ENCODE peak calls at places on chromosomes 5 and 9, in five cellular contexts. M is cardiac muscle cell, U is coronary artery, G is MM.1S, H is mammary epithelial cell. L is an unnamed sample.

GRCh38 chr9:125763373-125763772 is 16.2 kb downstream of the PBX3 start:
- DNase-seq in M (peak), U (no peak), G (no peak), H (peak), L (no peak)

GRCh38 chr5:169631360-169631759 is 5.7 kb upstream of the DOCK2 start:
- DNase-seq in G (no peak), U (no peak), M (no peak), H (no peak), L (no peak)

GRCh38 chr9:83059417-83059816 is 3.5 kb downstream of the RASEF start:
- DNase-seq in H (peak), U (no peak), G (no peak), M (no peak), L (no peak)

GRCh38 chr9:18438300-18438925 is 35.5 kb upstream of the ADAMTSL1 start:
- DNase-seq in M (peak), H (no peak), U (peak), G (no peak), L (no peak)

GRCh38 chr5:7659420-7659819 is 191.5 kb downstream of the CFAP90 start:
- DNase-seq in H (no peak), U (no peak), M (no peak), G (no peak), L (no peak)

GRCh38 chr9:129720865-129721545 is 31.8 kb downstream of the PTGES start:
- DNase-seq in M (no peak), U (no peak), H (no peak), G (no peak), L (no peak)

GRCh38 chr5:157020508-157021213 is 38.3 kb downstream of the HAVCR1 start:
- DNase-seq in H (no peak), M (peak), G (no peak), U (no peak), L (peak)

GRCh38 chr9:109351032-109351431 is 30.2 kb upstream of the EPB41L4B start:
- DNase-seq in U (no peak), G (no peak), M (no peak), H (no peak), L (peak)

GRCh38 chr9:77981332-77981731 is 50.3 kb downstream of the GNAQ start:
- DNase-seq in M (peak), H (peak), G (peak), U (no peak), L (peak)

GRCh38 chr9:95649801-95650213 is 133.0 kb upstream of the PTCH1 start:
- DNase-seq in M (no peak), H (no peak), U (no peak), G (no peak), L (no peak)
- H3K4me3 ChIP-seq in M (no peak), H (no peak), U (no peak), G (no peak), L (no peak)

DNA sequence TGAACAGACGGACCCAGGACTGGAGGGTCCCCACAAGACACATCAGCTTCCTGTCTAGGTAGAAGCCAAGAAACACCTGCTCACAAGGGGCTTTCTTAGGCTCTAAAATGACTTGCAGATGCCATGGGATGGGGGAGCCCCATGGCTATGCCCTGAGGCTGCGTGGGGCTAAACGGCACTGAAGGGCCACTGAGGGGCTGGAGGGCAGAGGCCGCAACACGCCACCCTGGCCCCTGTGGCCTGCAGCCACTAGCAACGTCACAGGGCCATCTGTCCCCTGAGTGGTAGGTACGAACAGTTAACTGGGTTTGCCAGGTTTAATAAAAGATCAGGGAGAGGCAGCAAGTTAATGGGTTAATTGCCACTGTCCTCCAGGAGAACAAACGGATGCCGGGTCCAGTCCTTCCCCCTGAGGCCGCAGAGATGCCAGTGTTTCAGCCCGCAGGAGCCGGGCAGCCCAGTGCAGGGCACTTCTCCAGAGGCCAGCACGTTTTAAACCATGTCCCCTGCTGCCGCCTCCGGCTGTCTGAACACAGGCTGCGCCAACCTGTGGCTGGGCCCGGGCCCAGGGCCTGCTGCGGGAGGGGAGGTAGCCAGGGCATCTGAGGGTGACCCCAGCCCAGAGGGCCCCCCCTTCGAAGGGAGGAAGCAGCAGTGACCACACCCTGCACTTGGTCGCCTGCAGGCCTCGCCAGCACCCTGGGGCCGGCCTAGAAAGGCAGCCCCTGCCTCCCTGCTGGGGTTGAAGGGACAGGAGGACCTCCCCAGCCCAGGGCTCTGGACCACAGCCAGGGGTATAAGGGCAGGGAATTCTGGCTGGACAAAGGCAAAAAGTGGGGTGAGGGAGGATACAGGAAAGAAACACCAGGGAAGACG is 227.4 kb downstream of the FANCC start:
- DNase-seq in M (no peak), H (no peak), U (no peak), G (no peak), L (no peak)
- TF ChIP-seq CTCF in M (no peak), H (no peak), U (no peak), G (no peak), L (no peak)

DNA sequence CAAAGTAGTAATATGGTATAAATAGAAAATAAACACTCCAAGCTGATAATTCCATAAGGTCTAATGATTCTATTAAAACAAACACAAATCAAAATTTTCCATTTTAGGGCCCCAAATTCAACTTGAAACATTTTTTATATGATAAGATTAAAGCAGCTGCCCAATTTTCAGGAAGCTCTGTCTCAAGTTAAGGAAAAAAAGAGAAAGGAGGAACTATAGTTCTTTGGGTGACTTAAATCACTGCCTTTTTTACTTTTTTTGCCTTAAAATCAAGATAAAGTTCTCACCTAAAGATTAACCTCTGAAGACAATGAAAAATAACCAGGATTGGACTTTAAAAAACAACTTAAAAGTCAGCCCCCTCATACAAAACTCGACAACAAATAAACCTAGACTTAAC is 76.0 kb upstream of the IFNE start:
- DNase-seq in H (no peak), U (no peak), G (no peak), M (no peak), L (no peak)
- H3K4me3 ChIP-seq in H (peak), U (no peak), G (no peak), M (peak), L (no peak)

GRCh38 chr5:912356-913091 is 19.8 kb downstream of the TRIP13 start:
- DNase-seq in M (no peak), U (no peak), G (no peak), H (peak), L (no peak)
- TF ChIP-seq CTCF in M (peak), U (no peak), G (peak), H (peak), L (no peak)

GRCh38 chr5:57693488-57694305 is 211.1 kb upstream of the ACTBL2 start:
- DNase-seq in M (no peak), G (no peak), H (peak), U (no peak), L (no peak)
- H3K4me3 ChIP-seq in M (no peak), G (no peak), H (peak), U (no peak), L (no peak)

DNA sequence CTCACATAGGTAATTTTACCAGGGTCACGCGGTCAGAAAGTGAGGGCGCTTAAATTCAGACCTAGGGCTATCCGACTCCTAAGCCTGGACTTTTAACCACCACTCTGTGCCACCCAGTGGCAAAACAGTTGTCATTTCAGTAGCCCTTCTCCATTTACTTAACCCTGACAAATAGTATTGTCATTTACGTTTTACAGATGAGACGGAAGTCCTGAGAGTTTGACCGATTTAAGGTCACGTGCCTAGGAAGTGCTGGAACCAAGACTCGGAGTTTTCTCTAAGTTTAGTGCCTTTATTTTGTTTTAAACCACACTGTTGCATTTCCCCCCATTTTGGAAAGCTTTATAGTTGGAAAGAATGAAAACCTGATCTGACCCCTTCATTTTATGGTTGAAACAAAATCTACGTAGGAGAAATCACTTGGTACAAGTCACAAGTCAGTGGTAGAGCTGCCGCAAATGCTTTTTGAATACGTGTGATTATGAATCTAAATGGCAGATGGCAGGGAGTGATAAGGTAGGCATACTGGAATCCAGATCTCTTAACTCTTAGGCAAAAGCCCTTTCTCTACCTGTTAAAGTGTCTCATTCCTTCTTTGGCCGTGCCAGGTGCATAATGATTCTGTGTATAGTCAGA is 701 bp downstream of the MRRF start:
- DNase-seq in U (no peak), H (peak), G (peak), M (no peak), L (peak)
- TF ChIP-seq CTCF in U (no peak), H (no peak), G (peak), M (no peak), L (no peak)

GRCh38 chr9:121744002-121744686 is 92.7 kb downstream of the DAB2IP start:
- DNase-seq in G (no peak), M (peak), U (no peak), H (peak), L (peak)

GRCh38 chr9:121743441-121744001 is 92.1 kb downstream of the DAB2IP start:
- DNase-seq in U (peak), G (no peak), H (peak), M (peak), L (no peak)

GRCh38 chr9:121744687-121745395 is 93.4 kb downstream of the DAB2IP start:
- DNase-seq in U (no peak), G (no peak), H (peak), M (peak), L (no peak)

GRCh38 chr9:121741198-121741918 is 89.9 kb downstream of the DAB2IP start:
- DNase-seq in H (peak), G (no peak), M (peak), U (no peak), L (peak)

DNA sequence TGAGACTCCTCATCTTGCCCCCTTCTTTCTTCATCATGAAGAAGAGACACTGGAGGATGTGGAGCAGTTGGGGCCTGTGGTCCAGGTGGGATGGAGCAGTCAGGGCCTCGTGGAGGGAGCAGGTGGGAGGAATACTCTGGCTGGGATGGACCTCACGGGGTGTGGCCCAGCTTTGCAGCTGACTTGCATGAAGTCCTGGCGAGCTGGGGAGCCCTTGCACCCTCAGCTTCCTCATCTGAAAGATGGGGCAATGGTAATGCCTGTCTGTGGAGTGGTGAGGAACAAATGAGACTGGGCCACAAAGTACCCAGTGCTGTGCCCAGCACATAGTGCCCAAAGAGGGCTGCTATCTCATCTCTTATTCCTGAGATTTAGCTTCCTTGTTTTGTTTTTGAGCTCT is 91.5 kb downstream of the DAB2IP start:
- DNase-seq in U (no peak), H (no peak), M (no peak), G (no peak), L (no peak)
- H3K4me3 ChIP-seq in U (peak), H (no peak), M (no peak), G (no peak), L (no peak)

GRCh38 chr5:124725622-124726258 is 20.7 kb downstream of the ZNF608 start:
- DNase-seq in H (no peak), U (no peak), M (no peak), G (no peak), L (no peak)

GRCh38 chr5:124724357-124725039 is 21.9 kb downstream of the ZNF608 start:
- DNase-seq in U (no peak), H (no peak), M (no peak), G (no peak), L (peak)

GRCh38 chr5:124726631-124727362 is 19.6 kb downstream of the ZNF608 start:
- DNase-seq in H (no peak), U (no peak), M (no peak), G (no peak), L (no peak)

GRCh38 chr5:124728331-124729307 is 17.8 kb downstream of the ZNF608 start:
- DNase-seq in H (no peak), M (no peak), G (no peak), U (no peak), L (peak)

DNA sequence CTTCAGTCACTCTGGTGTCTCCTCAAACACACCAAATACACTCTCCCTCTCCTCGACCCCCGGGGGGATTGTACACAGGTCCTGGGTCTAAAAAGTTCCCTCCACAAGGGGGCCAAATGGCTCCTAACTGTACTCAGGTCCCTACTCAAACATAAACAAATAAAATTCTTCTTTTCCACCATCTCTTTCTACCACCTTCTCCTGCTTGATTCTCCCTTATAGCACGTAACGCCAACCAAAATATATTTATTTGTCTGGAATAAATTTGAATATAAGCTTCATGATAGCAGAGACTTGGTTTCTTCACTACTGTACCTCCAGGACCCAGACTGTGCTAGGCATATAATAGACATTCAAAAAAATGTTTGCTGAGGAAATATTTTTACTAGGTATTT is 21.4 kb downstream of the ZNF608 start:
- DNase-seq in U (no peak), G (no peak), H (no peak), M (no peak), L (no peak)
- TF ChIP-seq CTCF in U (no peak), G (no peak), H (no peak), M (no peak), L (peak)

L was measured in GM12865.